ENCODE peak calls at places on chromosomes 5 and 9, in six cellular contexts. T, C, N, L, B and U are unnamed samples.

GRCh38 chr9:134055981-134056461 is 11.8 kb downstream of the BRD3 start:
- DNase-seq in L (no peak), B (no peak), N (peak), T (no peak), C (peak), U (no peak)

GRCh38 chr5:173303878-173304590 is 24.2 kb downstream of the STC2 start:
- DNase-seq in B (no peak), N (no peak), T (peak), L (peak), C (no peak), U (no peak)

GRCh38 chr5:151483647-151484046 is 36.2 kb downstream of the SLC36A1 start:
- DNase-seq in B (no peak), L (no peak), C (no peak), N (no peak), T (no peak), U (no peak)

GRCh38 chr5:140261403-140262171 is 41.3 kb downstream of the PFDN1 start:
- DNase-seq in L (no peak), N (peak), B (no peak), T (no peak), C (peak), U (no peak)

GRCh38 chr5:139738193-139738592 is 57.4 kb upstream of the PSD2 start:
- DNase-seq in L (no peak), T (no peak), B (no peak), N (no peak), C (no peak), U (no peak)

GRCh38 chr5:142803428-142804111 is 33.4 kb downstream of the ARHGAP26 start:
- DNase-seq in L (no peak), N (peak), T (no peak), B (no peak), C (peak), U (no peak)

GRCh38 chr5:32583582-32584232 is 1.6 kb upstream of the SUB1 start:
- DNase-seq in N (no peak), C (no peak), B (no peak), T (no peak), L (peak), U (no peak)

GRCh38 chr9:133677126-133678010 is 41.2 kb downstream of the DBH start:
- DNase-seq in L (no peak), C (no peak), T (no peak), B (no peak), N (peak), U (no peak)

GRCh38 chr5:68848086-68848485 is 245.7 kb upstream of the SLC30A5 start:
- DNase-seq in N (no peak), T (no peak), L (no peak), B (no peak), C (peak), U (no peak)

GRCh38 chr5:59559323-59559722 is 334.2 kb downstream of the PDE4D start:
- DNase-seq in L (no peak), C (no peak), B (no peak), N (no peak), T (no peak), U (no peak)

GRCh38 chr9:36169708-36170107 is 520 bp downstream of the CCIN start:
- DNase-seq in N (no peak), C (no peak), B (no peak), L (no peak), T (no peak), U (no peak)

GRCh38 chr9:99143661-99144060 is 38.7 kb downstream of the TGFBR1 start:
- DNase-seq in N (no peak), L (no peak), C (no peak), T (no peak), B (no peak), U (no peak)